ENCODE peak calls at places on chromosomes 16 and 17, in seven cellular contexts. E is activated gamma-delta T cell treated with Interleukin-2 at 50 U/mL for 16 hours, R is right lobe of liver, M is HTR-8/SVneo, G is trophoblast cell, S is AG04449, Q is colonic mucosa. C is an unnamed sample.

GRCh38 chr17:1059131-1059795 is 62.3 kb downstream of the TIMM22 start:
- DNase-seq in S (no peak), Q (no peak), E (no peak), R (no peak), G (no peak), M (no peak), C (no peak)

GRCh38 chr17:81734405-81735055 is 22.4 kb downstream of the SLC25A10 start:
- DNase-seq in S (no peak), Q (peak; percentile 91), M (no peak), E (no peak), G (no peak), R (peak; percentile 77), C (no peak)

GRCh38 chr17:5191541-5192417 is at the start of gene ZNF594:
- DNase-seq in S (peak; percentile 63), R (peak; percentile 95), G (peak; percentile 96), Q (peak; percentile 97), E (peak; percentile 97), M (peak; percentile 99), C (peak; percentile 93)

GRCh38 chr16:70663524-70664324 is 17.4 kb downstream of the IL34 start:
- DNase-seq in E (no peak), G (no peak), M (no peak), Q (no peak), S (no peak), R (peak; percentile 47), C (no peak)

GRCh38 chr16:71479420-71479819 is 9.7 kb downstream of the ZNF19 start:
- DNase-seq in R (no peak), G (peak; percentile 48), M (peak; percentile 45), E (no peak), Q (no peak), S (no peak), C (peak; percentile 19)

GRCh38 chr17:6241996-6242395 is 171.8 kb downstream of the WSCD1 start:
- DNase-seq in S (no peak), G (no peak), M (no peak), R (no peak), Q (no peak), E (no peak), C (no peak)

GRCh38 chr17:79622201-79622601 is 11.3 kb upstream of the RBFOX3 start:
- DNase-seq in R (peak; percentile 24), S (no peak), M (no peak), E (peak; percentile 1), Q (no peak), G (no peak), C (no peak)

GRCh38 chr17:79956853-79957252 is 78.8 kb downstream of the TBC1D16 start:
- DNase-seq in G (no peak), S (no peak), Q (no peak), R (peak; percentile 29), M (no peak), E (no peak), C (no peak)

GRCh38 chr17:3961564-3962047 is 2.6 kb downstream of the ATP2A3 start:
- DNase-seq in R (no peak), E (peak; percentile 45), M (no peak), G (no peak), Q (peak; percentile 74), S (no peak), C (no peak)

GRCh38 chr16:49921791-49922456 is 66.0 kb upstream of the ZNF423 start:
- DNase-seq in S (no peak), M (peak; percentile 62), R (peak; percentile 77), Q (peak; percentile 82), E (peak; percentile 16), G (peak; percentile 63), C (peak; percentile 52)

GRCh38 chr17:13002761-13003453 is 14.9 kb downstream of the ELAC2 start:
- DNase-seq in G (peak; percentile 90), R (peak; percentile 75), E (peak; percentile 42), M (peak; percentile 70), S (peak; percentile 40), Q (peak; percentile 80), C (peak; percentile 50)

GRCh38 chr17:4209611-4210010 is 54.2 kb downstream of the ANKFY1 start:
- DNase-seq in Q (no peak), G (no peak), S (no peak), M (no peak), R (peak; percentile 80), E (no peak), C (no peak)

GRCh38 chr17:43384476-43384862 is 14.3 kb upstream of the ARL4D start:
- DNase-seq in S (no peak), Q (peak; percentile 49), E (no peak), G (no peak), R (peak; percentile 92), M (no peak), C (no peak)

GRCh38 chr17:78990349-78991016 is 10.8 kb upstream of the LGALS3BP start:
- DNase-seq in R (no peak), S (no peak), G (no peak), E (no peak), M (no peak), Q (no peak), C (no peak)

GRCh38 chr16:20675488-20676267 is 21.8 kb downstream of the ACSM1 start:
- DNase-seq in E (no peak), Q (peak; percentile 86), G (peak; percentile 78), S (no peak), R (no peak), M (no peak), C (peak; percentile 26)

GRCh38 chr16:55035037-55035436 is 104.4 kb downstream of the IRX5 start:
- DNase-seq in S (no peak), G (peak; percentile 10), M (no peak), R (peak; percentile 51), Q (peak; percentile 53), E (no peak), C (no peak)

GRCh38 chr17:82871056-82871775 is 31.4 kb upstream of the ZNF750 start:
- DNase-seq in M (no peak), G (no peak), E (no peak), R (no peak), Q (no peak), S (no peak), C (peak; percentile 71)

GRCh38 chr17:35373984-35374765 is 754 bp upstream of the SLFN11 start:
- DNase-seq in M (peak; percentile 28), E (peak; percentile 26), S (no peak), Q (peak; percentile 37), R (peak; percentile 63), G (peak; percentile 21), C (no peak)

GRCh38 chr16:70476272-70477020 is 22.1 kb downstream of the FCSK start:
- DNase-seq in E (no peak), Q (no peak), S (peak; percentile 40), R (no peak), G (peak; percentile 42), M (peak; percentile 97), C (peak; percentile 67)

GRCh38 chr16:28475221-28475620 is 3.1 kb upstream of the NPIPB7 start:
- DNase-seq in E (no peak), G (peak; percentile 82), M (no peak), R (no peak), S (no peak), Q (peak; percentile 9), C (no peak)

GRCh38 chr17:27929990-27930389 is 36.8 kb upstream of the LYRM9 start:
- DNase-seq in R (no peak), E (no peak), Q (no peak), S (no peak), G (peak; percentile 61), M (peak; percentile 19), C (no peak)

GRCh38 chr17:44314869-44315661 is 6.7 kb downstream of the RUNDC3A start:
- DNase-seq in Q (no peak), E (no peak), R (no peak), G (peak; percentile 72), M (peak; percentile 63), S (no peak), C (no peak)

GRCh38 chr16:66434619-66435430 is 7.7 kb downstream of the BEAN1 start:
- DNase-seq in G (peak; percentile 59), R (no peak), Q (no peak), E (no peak), M (no peak), S (no peak), C (no peak)

GRCh38 chr17:59607817-59608403 is 11.8 kb upstream of the CLTC start:
- DNase-seq in R (no peak), Q (peak; percentile 32), S (no peak), G (peak; percentile 46), E (peak; percentile 11), M (no peak), C (no peak)

C was measured in endothelial cell of umbilical vein.